ENCODE peak calls at places on chromosome 21, in four cellular contexts. G, B, C and I are unnamed samples.

GRCh38 chr21:22409571-22409970 is 1411.4 kb downstream of the NCAM2 start:
- DNase-seq in G (no peak), B (no peak), C (no peak), I (no peak)

GRCh38 chr21:44858291-44858690 is 15.2 kb downstream of the PTTG1IP start:
- DNase-seq in G (no peak), B (no peak), C (no peak), I (no peak)

GRCh38 chr21:15039607-15040299 is 25.0 kb downstream of the NRIP1 start:
- DNase-seq in G (no peak), B (no peak), C (no peak), I (no peak)

GRCh38 chr21:29343517-29343916 is 44.8 kb downstream of the BACH1 start:
- DNase-seq in G (no peak), B (no peak), C (no peak), I (no peak)

GRCh38 chr21:14945176-14945575 is 119.6 kb downstream of the NRIP1 start:
- DNase-seq in G (no peak), B (no peak), C (no peak), I (no peak)

GRCh38 chr21:38831526-38832467 is 26.1 kb downstream of the ETS2 start:
- DNase-seq in G (no peak), B (peak; percentile 91), C (peak; percentile 79), I (peak; percentile 40)

GRCh38 chr21:37266515-37267221 is 466 bp downstream of the VPS26C start:
- DNase-seq in G (peak; percentile 50), B (peak; percentile 27), C (peak; percentile 74), I (no peak)

GRCh38 chr21:27674037-27674436 is 707.1 kb upstream of the ADAMTS5 start:
- DNase-seq in G (no peak), B (no peak), C (no peak), I (no peak)

GRCh38 chr21:42003051-42003461 is 7.1 kb downstream of the ZBTB21 start:
- DNase-seq in G (no peak), B (no peak), C (no peak), I (no peak)

GRCh38 chr21:38567577-38568360 is 69.5 kb upstream of the ERG start:
- DNase-seq in G (no peak), B (no peak), C (no peak), I (no peak)

GRCh38 chr21:28543975-28544374 is 448.7 kb downstream of the LTN1 start:
- DNase-seq in G (no peak), B (no peak), C (no peak), I (no peak)

GRCh38 chr21:45029968-45030636 is 44.3 kb upstream of the ADARB1 start:
- DNase-seq in G (no peak), B (no peak), C (no peak), I (no peak)

GRCh38 chr21:44740721-44741120 is 29.3 kb upstream of the TSPEAR start:
- DNase-seq in G (no peak), B (no peak), C (no peak), I (no peak)

GRCh38 chr21:35737899-35738341 is 322.4 kb downstream of the SETD4 start:
- DNase-seq in G (no peak), B (no peak), C (no peak), I (no peak)

GRCh38 chr21:16294128-16294527 is 564.3 kb downstream of the USP25 start:
- DNase-seq in G (no peak), B (no peak), C (no peak), I (no peak)

GRCh38 chr21:42351626-42352432 is 1.0 kb upstream of the TFF2 start:
- DNase-seq in G (no peak), B (no peak), C (no peak), I (no peak)

GRCh38 chr21:39687069-39687468 is 57.9 kb upstream of the IGSF5 start:
- DNase-seq in G (no peak), B (no peak), C (no peak), I (no peak)

GRCh38 chr21:45257673-45258341 is 29.9 kb downstream of the POFUT2 start:
- DNase-seq in G (no peak), B (no peak), C (no peak), I (no peak)

GRCh38 chr21:42117229-42118048 is 46.3 kb downstream of the UMODL1 start:
- DNase-seq in G (peak; percentile 86), B (peak; percentile 38), C (peak; percentile 79), I (peak; percentile 37)

GRCh38 chr21:29261555-29262540 is 36.9 kb upstream of the BACH1 start:
- DNase-seq in G (no peak), B (no peak), C (no peak), I (no peak)

GRCh38 chr21:45031231-45032191 is 42.9 kb upstream of the ADARB1 start:
- DNase-seq in G (no peak), B (no peak), C (no peak), I (no peak)

GRCh38 chr21:45364464-45365185 is 40.3 kb upstream of the COL18A1 start:
- DNase-seq in G (no peak), B (no peak), C (no peak), I (no peak)

GRCh38 chr21:42546433-42546832 is 32.8 kb downstream of the SLC37A1 start:
- DNase-seq in G (no peak), B (no peak), C (no peak), I (no peak)

GRCh38 chr21:37153193-37153934 is 80.3 kb downstream of the TTC3 start:
- DNase-seq in G (no peak), B (peak; percentile 36), C (no peak), I (no peak)

GRCh38 chr21:29423051-29423450 is 124.3 kb downstream of the BACH1 start:
- DNase-seq in G (no peak), B (no peak), C (no peak), I (no peak)

GRCh38 chr21:36211660-36212512 is 55.3 kb downstream of the DOP1B start:
- DNase-seq in G (no peak), B (no peak), C (no peak), I (no peak)

GRCh38 chr21:38988211-38989096 is 182.7 kb downstream of the ETS2 start:
- DNase-seq in G (no peak), B (no peak), C (no peak), I (no peak)

GRCh38 chr21:37139154-37139553 is 66.1 kb downstream of the TTC3 start:
- DNase-seq in G (no peak), B (no peak), C (no peak), I (no peak)

GRCh38 chr21:14523234-14523633 is 22.9 kb downstream of the SAMSN1 start:
- DNase-seq in G (no peak), B (no peak), C (peak; percentile 28), I (no peak)

GRCh38 chr21:29376556-29376955 is 77.8 kb downstream of the BACH1 start:
- DNase-seq in G (peak; percentile 57), B (peak; percentile 47), C (peak; percentile 73), I (no peak)

GRCh38 chr21:29307718-29308455 is 9.2 kb downstream of the BACH1 start:
- DNase-seq in G (no peak), B (no peak), C (no peak), I (no peak)

GRCh38 chr21:38930838-38931237 is 125.1 kb downstream of the ETS2 start:
- DNase-seq in G (no peak), B (no peak), C (no peak), I (no peak)

GRCh38 chr21:14096577-14096976 is 114.2 kb downstream of the LIPI start:
- DNase-seq in G (no peak), B (no peak), C (no peak), I (no peak)

GRCh38 chr21:31781737-31782136 is 49.8 kb upstream of the SCAF4 start:
- DNase-seq in G (peak; percentile 62), B (no peak), C (peak; percentile 43), I (no peak)

GRCh38 chr21:30831194-30831765 is 1.7 kb upstream of the KRTAP7-1 start:
- DNase-seq in G (peak; percentile 26), B (peak; percentile 2), C (peak; percentile 62), I (no peak)

GRCh38 chr21:42336065-42336464 is 14.7 kb downstream of the TFF2 start:
- DNase-seq in G (no peak), B (peak; percentile 7), C (no peak), I (no peak)

GRCh38 chr21:27513016-27513415 is 546.1 kb upstream of the ADAMTS5 start:
- DNase-seq in G (no peak), B (no peak), C (no peak), I (no peak)

GRCh38 chr21:42614391-42614790 is 39.0 kb upstream of the PDE9A start:
- DNase-seq in G (no peak), B (no peak), C (no peak), I (no peak)

GRCh38 chr21:43720539-43721224 is 1.8 kb downstream of the PDXK start:
- DNase-seq in G (no peak), B (no peak), C (no peak), I (no peak)
- TF ChIP-seq TARDBP in G (no peak), B (no peak), C (no peak), I (no peak)

DNA sequence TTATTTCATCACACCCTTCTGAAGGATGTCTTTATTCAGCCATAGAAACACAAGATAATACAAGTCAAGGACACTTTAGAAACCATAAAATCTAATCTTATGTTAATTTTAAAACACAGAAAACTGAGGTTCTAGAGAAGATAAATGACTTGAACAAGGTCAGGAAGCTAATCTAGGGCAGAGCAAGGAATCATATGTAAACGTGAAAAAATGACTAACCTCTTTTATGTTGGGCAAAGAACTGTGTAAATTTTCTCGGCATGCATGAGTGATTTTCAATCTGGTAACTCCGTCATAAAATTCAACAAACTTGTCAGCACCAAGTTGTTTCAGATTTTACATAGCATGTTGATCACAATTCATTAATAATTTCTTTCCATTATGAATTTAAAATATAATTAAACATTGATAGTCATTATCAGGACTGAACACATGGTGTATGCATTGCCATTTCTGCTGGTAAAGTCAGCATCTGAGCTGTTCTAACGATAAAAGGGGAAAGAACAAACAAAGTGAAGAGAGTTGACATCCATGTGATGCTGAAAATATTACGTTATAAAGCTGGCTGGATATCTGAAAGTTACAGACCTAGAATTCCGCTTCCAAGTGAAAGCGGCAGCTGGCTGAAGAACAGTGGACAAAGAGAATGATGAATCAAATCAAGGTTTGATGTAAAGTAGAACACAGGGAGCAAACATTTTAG is 1037.4 kb upstream of the TMPRSS15 start:
- DNase-seq in G (no peak), B (no peak), C (peak; percentile 48), I (no peak)
- TF ChIP-seq TARDBP in G (no peak), B (no peak), C (no peak), I (no peak)

GRCh38 chr21:34360488-34361241 is 3.1 kb upstream of the KCNE2 start:
- DNase-seq in G (no peak), B (no peak), C (peak; percentile 24), I (no peak)
- TF ChIP-seq TARDBP in G (no peak), B (no peak), C (no peak), I (no peak)

GRCh38 chr21:33495743-33496142 is 4.2 kb upstream of the DNAJC28 start:
- DNase-seq in G (no peak), B (no peak), C (peak; percentile 25), I (no peak)

GRCh38 chr21:33491373-33492102 is at the start of gene DNAJC28:
- DNase-seq in G (peak; percentile 97), B (peak; percentile 87), C (peak; percentile 98), I (peak; percentile 80)

GRCh38 chr21:33488936-33489335 is 2.6 kb downstream of the DNAJC28 start:
- DNase-seq in G (no peak), B (no peak), C (no peak), I (no peak)

GRCh38 chr21:33490991-33491372 is 534 bp downstream of the DNAJC28 start:
- DNase-seq in G (no peak), B (no peak), C (no peak), I (no peak)

GRCh38 chr21:33492571-33492970 is 1.1 kb upstream of the DNAJC28 start:
- DNase-seq in G (no peak), B (no peak), C (no peak), I (no peak)
- TF ChIP-seq TARDBP in G (no peak), B (no peak), C (no peak), I (no peak)